ENCODE peak calls at places on chromosomes 13 and 19, in four cellular contexts. O is HCT116, K is HepG2, S is K562. R is an unnamed sample.

GRCh38 chr19:55592391-55593090 is 6.8 kb downstream of the FIZ1 start:
- DNase-seq in O (no peak), K (no peak), S (no peak), R (no peak)

GRCh38 chr13:72127031-72127430 is 260.0 kb upstream of the DACH1 start:
- DNase-seq in O (no peak), K (no peak), S (no peak), R (no peak)

GRCh38 chr13:46492946-46493345 is 60.0 kb upstream of the LRCH1 start:
- DNase-seq in O (peak; percentile 32), K (peak; percentile 22), S (peak; percentile 13), R (no peak)

GRCh38 chr19:6947745-6948144 is 60.4 kb downstream of the ADGRE1 start:
- DNase-seq in O (peak; percentile 23), K (peak; percentile 3), S (no peak), R (no peak)

GRCh38 chr13:27658569-27658968 is 36.9 kb downstream of the POLR1D start:
- DNase-seq in O (no peak), K (no peak), S (no peak), R (no peak)

GRCh38 chr13:99371956-99372355 is 64.8 kb upstream of the GPR183 start:
- DNase-seq in O (no peak), K (no peak), S (no peak), R (no peak)

GRCh38 chr13:113398963-113399754 is 35.2 kb upstream of the GRTP1 start:
- DNase-seq in O (no peak), K (no peak), S (no peak), R (no peak)

GRCh38 chr13:59975807-59976445 is 187.8 kb downstream of the DIAPH3 start:
- DNase-seq in O (no peak), K (no peak), S (no peak), R (no peak)

GRCh38 chr19:41248895-41249294 is 15.3 kb upstream of the HNRNPUL1 start:
- DNase-seq in O (no peak), K (no peak), S (no peak), R (no peak)

GRCh38 chr19:57746580-57747471 is at the start of gene ZNF776:
- DNase-seq in O (peak; percentile 86), K (peak; percentile 88), S (peak; percentile 92), R (peak; percentile 88)

GRCh38 chr13:28231642-28232041 is 93.3 kb downstream of the PAN3 start:
- DNase-seq in O (no peak), K (no peak), S (no peak), R (no peak)

GRCh38 chr19:8397746-8398721 is 7.9 kb downstream of the RAB11B start:
- DNase-seq in O (no peak), K (no peak), S (no peak), R (no peak)

GRCh38 chr13:49304356-49304755 is 56.6 kb downstream of the CDADC1 start:
- DNase-seq in O (no peak), K (no peak), S (no peak), R (no peak)

GRCh38 chr19:1626417-1627010 is 21.3 kb upstream of the UQCR11 start:
- DNase-seq in O (no peak), K (no peak), S (no peak), R (no peak)

GRCh38 chr13:84118845-84119409 is 236.7 kb upstream of the SLITRK1 start:
- DNase-seq in O (no peak), K (no peak), S (no peak), R (no peak)

GRCh38 chr19:35935911-35936737 is at the start of gene LRFN3:
- DNase-seq in O (peak; percentile 57), K (peak; percentile 21), S (peak; percentile 62), R (no peak)

GRCh38 chr13:29569253-29570057 is 26.0 kb downstream of the SLC7A1 start:
- DNase-seq in O (no peak), K (peak; percentile 44), S (no peak), R (no peak)

GRCh38 chr19:11264452-11265176 is 2.3 kb upstream of the DOCK6 start:
- DNase-seq in O (no peak), K (peak; percentile 31), S (no peak), R (no peak)

GRCh38 chr19:45952691-45953505 is 20.8 kb downstream of the NOVA2 start:
- DNase-seq in O (no peak), K (no peak), S (peak; percentile 82), R (no peak)

GRCh38 chr13:114019367-114019766 is 45.5 kb upstream of the C13orf46 start:
- DNase-seq in O (peak; percentile 8), K (no peak), S (peak; percentile 87), R (no peak)

GRCh38 chr19:10139952-10140351 is 20.3 kb upstream of the EIF3G start:
- DNase-seq in O (no peak), K (no peak), S (no peak), R (no peak)

GRCh38 chr13:113669231-113669870 is 2.3 kb downstream of the GRK1 start:
- DNase-seq in O (no peak), K (no peak), S (no peak), R (no peak)

GRCh38 chr19:40365613-40366401 is 17.3 kb downstream of the PLD3 start:
- DNase-seq in O (no peak), K (no peak), S (peak; percentile 97), R (no peak)

GRCh38 chr19:28619842-28620429 is 593.0 kb downstream of the UQCRFS1 start:
- DNase-seq in O (no peak), K (no peak), S (no peak), R (no peak)
- H3K27ac ChIP-seq in O (no peak overlapping the region), K (no peak overlapping the region), S (no peak overlapping the region), R (no peak overlapping the region)

DNA sequence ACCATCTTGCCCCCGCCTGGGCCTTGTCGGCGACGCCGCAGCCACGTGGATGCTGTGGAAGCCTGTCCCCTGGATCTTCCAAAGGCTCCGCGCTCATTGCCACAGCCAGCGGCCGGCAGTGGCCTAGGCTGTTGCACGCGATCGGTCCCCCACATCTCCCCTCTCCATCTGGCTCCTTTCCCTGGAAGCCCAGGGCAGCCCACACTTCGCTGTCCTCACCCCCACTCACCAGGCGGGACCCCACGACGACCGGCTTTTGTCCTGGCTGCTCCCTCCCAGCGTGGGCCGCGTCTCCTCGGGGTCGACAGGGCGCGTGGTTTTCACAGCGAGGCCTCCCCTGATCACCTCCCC is 599 bp upstream of the TEX30 start:
- DNase-seq in O (no peak), K (no peak), S (no peak), R (no peak)
- TF ChIP-seq TCF7L2 in O (no peak), K (no peak), S (no peak), R (no peak)

DNA sequence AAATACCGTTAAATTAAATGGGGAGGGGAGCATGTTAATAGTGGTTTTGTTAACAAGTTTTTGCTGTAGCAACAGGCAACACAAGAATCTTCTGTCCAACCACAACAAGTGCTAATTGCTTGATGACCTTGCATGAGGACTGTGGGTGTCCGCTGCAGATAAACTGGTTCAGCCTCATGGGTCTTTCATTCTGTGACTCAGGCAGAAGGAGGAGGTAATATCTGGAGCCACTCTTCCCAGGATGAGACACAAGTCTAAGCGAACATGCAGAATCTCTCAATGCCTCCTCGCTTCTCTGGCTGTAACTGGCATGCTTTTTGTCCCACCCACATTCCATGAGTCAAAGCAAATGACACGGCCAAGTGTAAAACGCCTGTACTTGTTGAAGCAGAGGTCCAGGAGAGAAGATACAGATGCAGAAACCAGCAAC is 56.6 kb upstream of the MYO16 start:
- DNase-seq in O (no peak), K (no peak), S (peak; percentile 65), R (no peak)
- TF ChIP-seq POLR2AphosphoS5 in O (no peak), K (no peak), S (peak; percentile 62), R (no peak)

DNA sequence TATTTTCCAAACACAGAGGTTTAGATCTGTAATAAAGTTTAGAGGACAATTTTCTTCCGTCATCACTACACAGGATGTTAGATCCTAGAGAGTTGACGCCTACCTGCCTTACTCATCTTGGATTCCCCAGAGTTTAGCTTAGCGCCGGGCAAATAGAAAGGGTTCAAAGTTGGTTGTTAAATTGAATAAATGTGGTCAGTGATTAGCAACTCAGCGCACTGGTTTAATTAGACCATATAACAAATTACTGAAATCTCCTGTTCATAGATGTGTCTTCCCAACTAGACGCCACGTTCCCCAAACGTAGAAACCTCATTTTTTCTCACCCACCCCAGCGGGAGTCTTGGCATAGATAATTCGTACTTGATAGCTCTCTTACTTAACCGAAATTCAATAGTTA is 761 bp upstream of the UFM1 start:
- DNase-seq in O (no peak), K (no peak), S (peak; percentile 13), R (no peak)
- H3K27ac ChIP-seq in O (peak overlapping the region; percentile 77), K (peak overlapping the region; percentile 87), S (peak overlapping the region; percentile 54), R (peak overlapping the region; percentile 94)

GRCh38 chr19:43660301-43660700 is 9.7 kb downstream of the PLAUR start:
- DNase-seq in O (no peak), K (no peak), S (no peak), R (no peak)

GRCh38 chr19:43664008-43664407 is 6.0 kb downstream of the PLAUR start:
- DNase-seq in O (no peak), K (no peak), S (no peak), R (no peak)

GRCh38 chr19:43667524-43668405 is 2.2 kb downstream of the PLAUR start:
- DNase-seq in O (no peak), K (no peak), S (peak; percentile 59), R (no peak)

GRCh38 chr19:43658001-43658400 is 12.0 kb downstream of the PLAUR start:
- DNase-seq in O (no peak), K (no peak), S (no peak), R (no peak)

DNA sequence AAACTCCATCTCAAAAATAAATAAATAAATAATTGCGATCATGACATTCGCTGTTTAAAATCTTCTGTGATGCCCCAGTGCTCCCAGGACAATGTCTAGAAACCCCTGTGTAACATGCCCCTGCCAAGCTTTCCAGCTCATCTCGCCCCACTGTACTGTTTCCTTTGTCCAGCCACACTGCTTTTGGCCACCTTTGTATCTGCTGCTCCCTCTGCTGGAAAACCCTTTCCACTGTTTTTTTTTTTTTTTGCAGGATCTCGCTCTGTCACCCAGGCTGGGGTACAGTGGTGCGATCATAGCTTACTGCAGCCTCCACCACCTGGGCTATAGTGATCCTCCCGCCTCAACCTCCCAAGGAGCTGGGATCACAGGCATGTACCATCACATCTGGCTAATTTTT is 7.5 kb downstream of the PLAUR start:
- DNase-seq in O (no peak), K (peak; percentile 41), S (no peak), R (no peak)
- TF ChIP-seq TCF7L2 in O (no peak), K (no peak), S (no peak), R (no peak)

GRCh38 chr19:12666305-12667048 is at the start of the genes MAN2B1 and WDR83:
- DNase-seq in O (no peak), K (peak; percentile 65), S (peak; percentile 96), R (no peak)
- TF ChIP-seq POLR2AphosphoS5 in O (peak; percentile 50), K (peak; percentile 40), S (no peak), R (no peak)

DNA sequence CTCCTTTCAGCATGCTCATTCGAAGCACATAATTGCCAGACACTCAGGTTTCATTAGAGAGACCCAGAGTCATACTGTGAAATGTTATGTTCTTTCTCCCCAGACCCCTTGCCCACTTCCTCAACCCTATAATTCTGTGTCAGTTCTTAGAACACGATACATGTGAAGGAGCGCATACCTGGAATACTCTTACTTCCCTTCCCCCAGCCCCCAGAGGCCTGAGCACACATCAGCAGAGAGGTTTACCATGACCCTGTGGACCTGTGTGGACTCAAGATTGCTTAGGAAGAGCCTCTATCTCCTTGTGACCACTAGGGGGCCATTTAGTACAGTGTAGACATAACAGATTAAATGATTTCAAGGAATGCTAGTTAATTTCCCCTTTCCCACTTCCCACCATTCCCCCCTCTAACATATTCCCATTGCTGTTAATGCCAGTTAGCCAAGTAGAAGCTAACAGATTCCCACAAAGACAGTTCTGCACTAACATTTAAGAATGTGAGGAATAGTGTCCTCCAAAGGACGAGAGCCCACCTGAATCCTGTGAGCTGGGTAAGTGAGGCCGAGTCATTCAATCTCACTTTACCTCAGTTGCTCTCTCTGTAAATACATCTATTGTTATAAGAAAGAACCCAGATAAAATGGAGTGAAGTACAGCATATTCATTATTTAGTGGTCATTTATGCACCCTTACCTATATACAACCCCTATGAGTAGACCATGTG is 154.2 kb upstream of the MAB21L1 start:
- DNase-seq in O (peak; percentile 40), K (peak; percentile 52), S (peak; percentile 5), R (no peak)
- H3K27ac ChIP-seq in O (no peak overlapping the region), K (no peak overlapping the region), S (no peak overlapping the region), R (no peak overlapping the region)

GRCh38 chr13:65268009-65268408 is 1962.1 kb downstream of the PCDH9 start:
- DNase-seq in O (no peak), K (no peak), S (no peak), R (no peak)
- TF ChIP-seq TCF7L2 in O (no peak), K (no peak), S (no peak), R (no peak)

R was measured in Panc1.